ENCODE peak calls at places on chromosomes 4 and X, in six cellular contexts. M is bronchial epithelial cell; V is fibroblast of lung; S is central memory CD4-positive, alpha-beta T cell; G is substantia nigra; P is NCI-H1092 treated with DMSO at 0.1 percent for 48 hours. Q is an unnamed sample.

GRCh38 chrX:129686422-129686948 is 31.7 kb upstream of the APLN start:
- DNase-seq in M (no peak), V (peak; percentile 68), S (no peak), G (no peak), P (no peak), Q (peak; percentile 41)

GRCh38 chr4:53905935-53906377 is 158.4 kb downstream of the CHIC2 start:
- DNase-seq in M (peak; percentile 62), V (peak; percentile 84), S (no peak), G (no peak), P (no peak), Q (peak; percentile 33)

GRCh38 chr4:24743931-24744330 is 51.4 kb upstream of the SOD3 start:
- DNase-seq in M (no peak), V (no peak), S (no peak), G (no peak), P (no peak), Q (no peak)

GRCh38 chr4:3371581-3372001 is 70.2 kb upstream of the HGFAC start:
- DNase-seq in M (no peak), V (no peak), S (no peak), G (no peak), P (no peak), Q (no peak)

GRCh38 chrX:71954458-71954857 is 43.8 kb downstream of the NHSL2 start:
- DNase-seq in M (no peak), V (no peak), S (no peak), G (no peak), P (no peak), Q (no peak)

GRCh38 chrX:151359341-151359740 is 37.7 kb upstream of the VMA21 start:
- DNase-seq in M (no peak), V (no peak), S (no peak), G (no peak), P (no peak), Q (no peak)

GRCh38 chrX:136115124-136115908 is 32.0 kb upstream of the FHL1 start:
- DNase-seq in M (peak; percentile 13), V (peak; percentile 35), S (no peak), G (no peak), P (no peak), Q (no peak)

GRCh38 chrX:15465896-15466651 is 27.1 kb downstream of the PIR start:
- DNase-seq in M (no peak), V (peak; percentile 56), S (no peak), G (no peak), P (no peak), Q (no peak)

GRCh38 chr4:122003335-122003734 is 51.5 kb upstream of the TRPC3 start:
- DNase-seq in M (peak; percentile 27), V (no peak), S (peak; percentile 3), G (no peak), P (peak; percentile 2), Q (no peak)

GRCh38 chr4:105978684-105979296 is 83.5 kb downstream of the NPNT start:
- DNase-seq in M (peak; percentile 81), V (peak; percentile 24), S (no peak), G (no peak), P (no peak), Q (no peak)

GRCh38 chrX:1222511-1223252 is 10.2 kb upstream of the CRLF2 start:
- DNase-seq in M (peak; percentile 47), V (no peak), S (no peak), G (no peak), P (no peak), Q (no peak)

GRCh38 chrX:26352891-26353430 is 137.0 kb downstream of the MAGEB5 start:
- DNase-seq in M (no peak), V (no peak), S (no peak), G (no peak), P (no peak), Q (no peak)

GRCh38 chr4:2059034-2059725 is at the start of gene NAT8L:
- DNase-seq in M (no peak), V (no peak), S (no peak), G (no peak), P (peak; percentile 44), Q (peak; percentile 71)

GRCh38 chr4:150258569-150258968 is 180.3 kb downstream of the DCLK2 start:
- DNase-seq in M (peak; percentile 70), V (no peak), S (no peak), G (no peak), P (no peak), Q (no peak)

GRCh38 chr4:89813197-89813596 is 23.8 kb downstream of the SNCA start:
- DNase-seq in M (no peak), V (no peak), S (no peak), G (no peak), P (no peak), Q (no peak)

GRCh38 chrX:49171752-49172279 is at the start of gene PLP2:
- DNase-seq in M (peak; percentile 50), V (peak; percentile 39), S (peak; percentile 43), G (no peak), P (peak; percentile 30), Q (no peak)

GRCh38 chrX:9467751-9468150 is 2.9 kb downstream of the TBL1X start:
- DNase-seq in M (no peak), V (no peak), S (no peak), G (no peak), P (no peak), Q (no peak)

GRCh38 chr4:119299221-119300071 is 22.5 kb downstream of the FABP2 start:
- DNase-seq in M (peak; percentile 39), V (peak; percentile 28), S (no peak), G (no peak), P (no peak), Q (no peak)

GRCh38 chrX:132957211-132958085 is 981 bp downstream of the HS6ST2 start:
- DNase-seq in M (peak; percentile 27), V (no peak), S (no peak), G (no peak), P (no peak), Q (no peak)

GRCh38 chrX:19372170-19373033 is 28.7 kb downstream of the PDHA1 start:
- DNase-seq in M (peak; percentile 52), V (peak; percentile 66), S (peak; percentile 48), G (peak; percentile 1), P (peak; percentile 59), Q (peak; percentile 9)

GRCh38 chr4:108272046-108272445 is 103.3 kb upstream of the LEF1 start:
- DNase-seq in M (peak; percentile 88), V (peak; percentile 73), S (no peak), G (no peak), P (no peak), Q (no peak)

GRCh38 chr4:20281453-20281852 is 29.7 kb downstream of the SLIT2 start:
- DNase-seq in M (no peak), V (no peak), S (no peak), G (no peak), P (no peak), Q (no peak)

GRCh38 chr4:20408596-20408995 is 156.9 kb downstream of the SLIT2 start:
- DNase-seq in M (no peak), V (peak; percentile 34), S (no peak), G (no peak), P (no peak), Q (peak; percentile 33)

GRCh38 chrX:49165901-49166881 is 3.6 kb downstream of the MAGIX start:
- DNase-seq in M (peak; percentile 83), V (peak; percentile 79), S (peak; percentile 78), G (peak; percentile 10), P (peak; percentile 94), Q (peak; percentile 52)

GRCh38 chr4:104493071-104493831 is 1.4 kb downstream of the CXXC4 start:
- DNase-seq in M (no peak), V (no peak), S (no peak), G (peak; percentile 7), P (peak; percentile 65), Q (peak; percentile 48)

GRCh38 chr4:107442538-107443083 is 277.4 kb downstream of the PAPSS1 start:
- DNase-seq in M (no peak), V (no peak), S (no peak), G (no peak), P (no peak), Q (no peak)

GRCh38 chr4:17511950-17512795 is at the start of gene QDPR:
- DNase-seq in M (peak; percentile 39), V (peak; percentile 65), S (peak; percentile 63), G (peak; percentile 80), P (peak; percentile 75), Q (peak; percentile 88)

Q was measured in hippocampal formation.